ENCODE peak calls at places on chromosomes 1 and 21, in nine cellular contexts. L is breast epithelium, K is esophagus squamous epithelium, H is K562, P is ovary, Q is A549, N is IMR-90, S is suprapubic skin, U is sigmoid colon. V is an unnamed sample. For H3K4me1, the result is how much of the 10 kb centered on the place peaks cover.

GRCh38 chr1:165566091-165566490 is 22.3 kb downstream of the LRRC52 start:
- DNase-seq in N (no peak), Q (no peak), P (no peak), K (no peak), H (no peak), U (no peak), L (no peak), S (no peak), V (no peak)

GRCh38 chr1:43878854-43879253 is 54.7 kb upstream of the ARTN start:
- DNase-seq in H (no peak), S (no peak), P (no peak), N (no peak), L (no peak), U (no peak), K (no peak), Q (no peak), V (no peak)

GRCh38 chr1:152459596-152460528 is 45.8 kb upstream of the CRNN start:
- DNase-seq in S (no peak), H (peak), U (peak), N (peak), Q (peak), L (peak), K (no peak), P (peak), V (no peak)

GRCh38 chr1:2257245-2257627 is 29.1 kb downstream of the SKI start:
- DNase-seq in U (no peak), S (no peak), K (no peak), P (no peak), L (no peak), Q (no peak), H (no peak), N (no peak), V (no peak)

GRCh38 chr1:204947338-204947737 is 76.7 kb downstream of the NFASC start:
- DNase-seq in H (no peak), Q (no peak), L (no peak), K (no peak), P (no peak), N (no peak), S (no peak), U (no peak), V (no peak)

GRCh38 chr1:207745285-207745684 is 6.6 kb upstream of the CD46 start:
- DNase-seq in N (peak), K (no peak), U (no peak), S (no peak), H (no peak), P (no peak), Q (no peak), L (no peak), V (no peak)

GRCh38 chr1:167332503-167332902 is 111.8 kb downstream of the POU2F1 start:
- DNase-seq in P (no peak), L (no peak), U (no peak), Q (no peak), S (no peak), H (no peak), K (no peak), N (peak), V (no peak)

GRCh38 chr1:216793303-216793702 is 70.1 kb upstream of the ESRRG start:
- DNase-seq in L (no peak), K (no peak), N (no peak), Q (no peak), U (no peak), H (no peak), P (no peak), S (no peak), V (no peak)

GRCh38 chr1:116218922-116219321 is 107.7 kb downstream of the MAB21L3 start:
- DNase-seq in P (no peak), K (no peak), H (no peak), L (no peak), Q (no peak), S (no peak), N (no peak), U (no peak), V (no peak)

GRCh38 chr1:236997882-236998281 is 6.4 kb downstream of the MT1HL1 start:
- DNase-seq in H (no peak), L (no peak), Q (no peak), P (no peak), K (no peak), N (no peak), S (no peak), U (no peak), V (no peak)

GRCh38 chr1:115099693-115100050 is 10.4 kb upstream of the TSPAN2 start:
- DNase-seq in N (no peak), Q (no peak), P (no peak), H (no peak), L (no peak), K (no peak), U (no peak), S (no peak), V (no peak)

DNA sequence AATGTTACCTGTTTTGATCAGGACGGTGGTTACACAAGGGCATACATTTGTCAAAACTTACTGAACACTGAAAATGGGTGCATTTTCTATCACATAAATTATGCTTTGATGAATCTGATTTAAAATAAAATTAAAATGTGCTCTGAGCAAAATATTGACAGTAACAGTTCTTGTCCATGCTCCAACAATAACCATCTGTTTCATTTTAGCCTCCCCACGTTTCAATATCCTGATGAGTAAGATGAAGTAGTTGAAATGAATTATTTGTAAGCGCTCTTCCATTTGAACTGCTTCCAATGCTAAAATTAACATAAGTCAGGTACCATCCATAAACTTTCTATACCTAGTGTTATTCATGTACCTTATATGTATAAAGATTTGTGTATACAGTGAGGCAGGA is 365.4 kb downstream of the LTN1 start:
- DNase-seq in U (no peak), S (no peak), L (no peak), Q (no peak), K (no peak), H (no peak), P (no peak), N (no peak), V (no peak)
- H3K27ac ChIP-seq in U (no peak), S (no peak), L (no peak), Q (no peak), K (no peak), H (no peak), P (no peak), N (no peak), V (no peak)

GRCh38 chr1:206469933-206470691 is at the start of gene IKBKE:
- DNase-seq in Q (peak), P (no peak), U (peak), N (peak), K (no peak), S (no peak), L (peak), H (no peak), V (peak)
- H3K4me1 ChIP-seq in Q (under half), P (under half), U (under half), N (under half), K (half or more), S (under half), L (under half), H (under half), V (under half)

DNA sequence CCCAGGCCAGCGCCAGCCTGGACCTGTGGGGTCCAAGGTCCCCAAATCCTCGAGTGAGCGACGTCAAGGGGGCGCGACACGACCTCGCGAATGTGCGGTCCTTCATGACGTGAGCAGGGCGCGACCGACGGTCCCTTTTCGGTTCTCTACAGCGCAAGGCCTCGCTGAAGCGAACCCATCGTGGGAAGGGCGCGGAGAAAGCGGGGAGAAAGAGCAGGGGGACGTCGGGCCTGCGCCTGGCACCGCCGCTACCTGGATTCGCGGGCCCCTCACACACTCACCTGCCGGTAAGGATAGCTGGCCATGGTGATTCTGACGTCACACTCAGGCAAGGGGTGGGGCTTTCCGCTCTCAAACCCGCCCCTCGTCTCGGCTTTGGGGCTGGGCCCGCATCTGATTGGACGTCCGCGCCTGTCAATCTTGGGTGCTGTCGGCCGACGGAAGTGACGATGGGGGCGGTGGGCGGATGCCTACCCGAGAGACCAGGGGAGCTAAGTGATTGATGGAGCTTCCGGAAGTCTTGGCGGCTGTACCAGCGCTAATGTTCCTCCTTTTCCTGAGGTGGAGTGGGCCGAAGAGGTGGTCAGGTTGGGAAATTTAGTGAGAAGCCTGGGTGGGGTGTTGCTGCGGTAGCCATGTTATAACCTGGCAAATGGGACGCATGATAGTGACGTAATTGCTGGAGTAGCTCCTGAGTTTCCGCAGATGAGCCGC is at the start of gene PEF1:
- DNase-seq in K (peak), N (peak), Q (peak), S (peak), L (peak), H (peak), P (peak), U (peak), V (peak)
- TF ChIP-seq POLR2A in K (no peak), N (peak), Q (peak), S (peak), L (peak), H (peak), P (peak), U (peak), V (peak)

GRCh38 chr1:67958472-67958871 is 92.0 kb downstream of the DIRAS3 start:
- DNase-seq in K (no peak), P (no peak), Q (no peak), H (no peak), L (no peak), S (no peak), U (no peak), N (no peak), V (no peak)
- H3K27ac ChIP-seq in K (no peak), P (no peak), Q (no peak), H (no peak), L (no peak), S (no peak), U (no peak), N (no peak), V (no peak)

DNA sequence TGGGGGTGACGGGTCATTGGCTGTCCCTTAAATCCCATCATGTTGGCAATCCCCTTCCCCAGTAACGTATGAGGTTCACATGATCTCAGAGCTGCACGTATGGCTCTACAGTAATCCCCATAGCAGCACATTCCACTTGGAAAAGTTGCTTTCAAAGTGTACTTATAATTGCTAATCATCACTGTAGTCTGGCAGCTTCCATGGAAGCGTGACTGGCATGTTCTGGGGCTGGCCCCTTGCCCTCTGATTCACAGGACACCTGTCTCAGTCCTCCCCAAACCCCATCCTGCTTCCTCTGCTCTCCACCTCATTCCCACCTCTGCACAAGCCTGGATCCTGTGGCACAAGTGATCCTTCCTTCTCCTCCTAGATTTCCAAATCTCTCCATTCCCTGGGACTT is 102.2 kb downstream of the TSEN15 start:
- DNase-seq in S (no peak), P (no peak), L (no peak), Q (no peak), K (no peak), U (no peak), H (no peak), N (no peak), V (no peak)
- H3K4me1 ChIP-seq in S (under half), P (under half), L (under half), Q (under half), K (under half), U (under half), H (under half), N (under half), V (under half)